ENCODE peak calls at places on chromosome 2, in six cellular contexts. T is stimulated activated CD8-positive, alpha-beta memory T cell treated with anti-CD3 and anti-CD28 coated beads, Interleukin-15, amount 100 ng/mL, for 24 hours; A is heart right ventricle; B is left lung; G is activated T-helper 1 cell treated with anti-CD3 and anti-CD28 coated beads, Interleukin-12 subunit alpha, Interleukin-12 subunit beta, Interleukin-2, Interleukin-4 antibody, amounts not matched to agents 30 ng/mL and 10 ng/mL and 1 ng/mL, durations not matched to agents 14 hours and 24 hours and 36 hours; E is cardiac fibroblast. Z is an unnamed sample.

GRCh38 chr2:69720404-69720803 is 21.5 kb upstream of the ANXA4 start:
- DNase-seq in T (no peak), B (no peak), A (no peak), G (no peak), E (peak), Z (no peak)

GRCh38 chr2:9238927-9239326 is 32.3 kb downstream of the ASAP2 start:
- DNase-seq in T (no peak), E (no peak), G (no peak), A (no peak), B (no peak), Z (no peak)

GRCh38 chr2:198441246-198441645 is 636.9 kb downstream of the PLCL1 start:
- DNase-seq in E (no peak), T (no peak), B (no peak), A (no peak), G (no peak), Z (no peak)

GRCh38 chr2:109736177-109736827 is 57.8 kb upstream of the RGPD5 start:
- DNase-seq in G (no peak), T (no peak), A (peak), B (no peak), E (peak), Z (no peak)

GRCh38 chr2:58027029-58027428 is 19.6 kb upstream of the VRK2 start:
- DNase-seq in T (no peak), G (no peak), A (no peak), E (no peak), B (no peak), Z (no peak)

GRCh38 chr2:235026137-235026536 is 74.3 kb downstream of the SH3BP4 start:
- DNase-seq in T (no peak), G (no peak), A (no peak), B (no peak), E (peak), Z (no peak)

GRCh38 chr2:26670931-26671460 is 21.5 kb upstream of the KCNK3 start:
- DNase-seq in B (peak), G (no peak), T (no peak), E (no peak), A (no peak), Z (no peak)

GRCh38 chr2:197261808-197262226 is 48.8 kb downstream of the ANKRD44 start:
- DNase-seq in G (no peak), A (no peak), T (no peak), E (peak), B (no peak), Z (no peak)

GRCh38 chr2:102008490-102008889 is 16.7 kb downstream of the IL1R2 start:
- DNase-seq in T (no peak), A (no peak), B (no peak), G (no peak), E (no peak), Z (no peak)

GRCh38 chr2:57373530-57373929 is 673.1 kb upstream of the VRK2 start:
- DNase-seq in A (no peak), E (peak), G (no peak), B (no peak), T (no peak), Z (no peak)

Z was measured in GOT3.